ENCODE peak calls at places on chromosomes 2 and 18, in five cellular contexts. H is psoas muscle, M is WTC11, P is fibroblast of lung, Y is dorsolateral prefrontal cortex. U is an unnamed sample.

GRCh38 chr2:58140508-58141072 is 94.0 kb downstream of the VRK2 start:
- DNase-seq in H (no peak), Y (no peak), P (peak), M (no peak), U (no peak)

GRCh38 chr18:13019301-13019700 is 28.1 kb downstream of the CEP192 start:
- DNase-seq in Y (no peak), H (no peak), P (no peak), M (no peak), U (no peak)

GRCh38 chr2:120322329-120322728 is 23.6 kb upstream of the INHBB start:
- DNase-seq in Y (no peak), P (no peak), M (no peak), H (no peak), U (no peak)

GRCh38 chr2:38806407-38807071 is 28.5 kb downstream of the GEMIN6 start:
- DNase-seq in P (no peak), Y (no peak), M (no peak), H (no peak), U (no peak)

GRCh38 chr2:191325651-191326365 is 80.6 kb downstream of the MYO1B start:
- DNase-seq in H (no peak), M (no peak), Y (no peak), P (no peak), U (no peak)

GRCh38 chr2:54871457-54872103 is 148.1 kb downstream of the EML6 start:
- DNase-seq in M (no peak), P (peak), H (no peak), Y (no peak), U (no peak)

GRCh38 chr18:70195014-70195614 is 10.4 kb downstream of the RTTN start:
- DNase-seq in P (no peak), M (no peak), H (no peak), Y (no peak), U (no peak)

GRCh38 chr2:64448069-64448468 is 5.9 kb upstream of the LGALSL start:
- DNase-seq in H (no peak), M (no peak), P (no peak), Y (no peak), U (no peak)

GRCh38 chr2:71747573-71747972 is 294.2 kb downstream of the DYSF start:
- DNase-seq in M (no peak), Y (no peak), H (no peak), P (no peak), U (no peak)

GRCh38 chr2:140157816-140158215 is 1377.6 kb upstream of the NXPH2 start:
- DNase-seq in H (no peak), M (no peak), P (no peak), Y (no peak), U (no peak)

GRCh38 chr2:19865151-19865550 is 36.6 kb downstream of the TTC32 start:
- DNase-seq in H (no peak), Y (no peak), P (no peak), M (no peak), U (no peak)

GRCh38 chr2:75518638-75519465 is 41.9 kb downstream of the EVA1A start:
- DNase-seq in Y (no peak), M (no peak), P (no peak), H (no peak), U (no peak)

GRCh38 chr18:6561029-6561861 is 146.5 kb upstream of the L3MBTL4 start:
- DNase-seq in P (peak), M (no peak), H (peak), Y (no peak), U (no peak)

GRCh38 chr2:11746807-11747459 is 501 bp downstream of the LPIN1 start:
- DNase-seq in Y (no peak), H (no peak), M (peak), P (peak), U (no peak)

GRCh38 chr2:136308621-136309020 is 190.7 kb upstream of the CXCR4 start:
- DNase-seq in M (no peak), H (no peak), Y (no peak), P (no peak), U (no peak)

GRCh38 chr2:172084734-172085459 is 410 bp upstream of the DLX1 start:
- DNase-seq in H (peak), M (peak), Y (peak), P (peak), U (no peak)

GRCh38 chr18:54880706-54881105 is 52.4 kb downstream of the RAB27B start:
- DNase-seq in P (peak), Y (no peak), M (no peak), H (no peak), U (no peak)

GRCh38 chr2:3545788-3546478 is 12.2 kb downstream of the RNASEH1 start:
- DNase-seq in Y (no peak), H (no peak), M (no peak), P (peak), U (no peak)

GRCh38 chr2:43623052-43623451 is 14.0 kb upstream of the PLEKHH2 start:
- DNase-seq in P (peak), H (no peak), Y (no peak), M (no peak), U (no peak)

GRCh38 chr2:72078773-72079172 is 68.9 kb downstream of the CYP26B1 start:
- DNase-seq in P (no peak), M (no peak), Y (no peak), H (no peak), U (no peak)

GRCh38 chr18:57447154-57447621 is 12.0 kb downstream of the ONECUT2 start:
- DNase-seq in P (peak), Y (no peak), H (no peak), M (peak), U (peak)

GRCh38 chr2:218256612-218257350 is 4.0 kb upstream of the GPBAR1 start:
- DNase-seq in H (no peak), P (no peak), Y (no peak), M (no peak), U (no peak)

GRCh38 chr2:48114256-48114655 is 208.0 kb upstream of the FBXO11 start:
- DNase-seq in M (no peak), P (peak), Y (no peak), H (no peak), U (no peak)

GRCh38 chr2:15982285-15982967 is 42.1 kb downstream of the MYCN start:
- DNase-seq in H (no peak), M (no peak), P (no peak), Y (no peak), U (no peak)

GRCh38 chr2:204977914-204978313 is 432.6 kb downstream of the PARD3B start:
- DNase-seq in M (peak), Y (no peak), P (no peak), H (no peak), U (no peak)

GRCh38 chr2:42421601-42422252 is 60.7 kb upstream of the COX7A2L start:
- DNase-seq in H (no peak), P (peak), M (no peak), Y (no peak), U (no peak)

GRCh38 chr18:21439453-21439852 is 161.1 kb downstream of the ESCO1 start:
- DNase-seq in H (no peak), M (no peak), Y (no peak), P (peak), U (no peak)

GRCh38 chr2:9330639-9331270 is 92.6 kb downstream of the ITGB1BP1 start:
- DNase-seq in H (no peak), P (no peak), Y (no peak), M (no peak), U (no peak)

GRCh38 chr18:10838594-10838993 is 310.8 kb downstream of the PIEZO2 start:
- DNase-seq in Y (no peak), H (no peak), P (peak), M (no peak), U (no peak)

GRCh38 chr2:121098556-121098955 is 186.4 kb downstream of the TFCP2L1 start:
- DNase-seq in M (no peak), Y (no peak), P (no peak), H (no peak), U (no peak)

GRCh38 chr2:176561706-176562105 is 292.5 kb downstream of the MTX2 start:
- DNase-seq in M (no peak), Y (no peak), P (no peak), H (no peak), U (no peak)

GRCh38 chr2:60312618-60313017 is 240.8 kb downstream of the BCL11A start:
- DNase-seq in Y (no peak), M (no peak), P (no peak), H (no peak), U (no peak)

GRCh38 chr2:43154685-43155084 is 71.7 kb downstream of the ZFP36L2 start:
- DNase-seq in Y (no peak), P (no peak), M (no peak), H (no peak), U (no peak)

GRCh38 chr18:31243740-31244512 is 74.0 kb upstream of the DSG1 start:
- DNase-seq in Y (no peak), M (no peak), H (no peak), P (no peak), U (no peak)

GRCh38 chr2:236501026-236501425 is 68.6 kb upstream of the ACKR3 start:
- DNase-seq in H (no peak), M (no peak), P (no peak), Y (no peak), U (no peak)

GRCh38 chr2:70939001-70939846 is 3.5 kb downstream of the ATP6V1B1 start:
- DNase-seq in M (peak), P (no peak), Y (no peak), H (no peak), U (no peak)

GRCh38 chr18:49168970-49169619 is 218.3 kb upstream of the SMAD7 start:
- DNase-seq in H (no peak), M (no peak), P (no peak), Y (no peak), U (no peak)

GRCh38 chr18:79515944-79516351 is 120.2 kb downstream of the NFATC1 start:
- DNase-seq in H (no peak), P (no peak), Y (peak), M (no peak), U (no peak)

GRCh38 chr18:10296491-10296890 is 157.9 kb upstream of the APCDD1 start:
- DNase-seq in H (no peak), M (no peak), Y (no peak), P (no peak), U (no peak)

DNA sequence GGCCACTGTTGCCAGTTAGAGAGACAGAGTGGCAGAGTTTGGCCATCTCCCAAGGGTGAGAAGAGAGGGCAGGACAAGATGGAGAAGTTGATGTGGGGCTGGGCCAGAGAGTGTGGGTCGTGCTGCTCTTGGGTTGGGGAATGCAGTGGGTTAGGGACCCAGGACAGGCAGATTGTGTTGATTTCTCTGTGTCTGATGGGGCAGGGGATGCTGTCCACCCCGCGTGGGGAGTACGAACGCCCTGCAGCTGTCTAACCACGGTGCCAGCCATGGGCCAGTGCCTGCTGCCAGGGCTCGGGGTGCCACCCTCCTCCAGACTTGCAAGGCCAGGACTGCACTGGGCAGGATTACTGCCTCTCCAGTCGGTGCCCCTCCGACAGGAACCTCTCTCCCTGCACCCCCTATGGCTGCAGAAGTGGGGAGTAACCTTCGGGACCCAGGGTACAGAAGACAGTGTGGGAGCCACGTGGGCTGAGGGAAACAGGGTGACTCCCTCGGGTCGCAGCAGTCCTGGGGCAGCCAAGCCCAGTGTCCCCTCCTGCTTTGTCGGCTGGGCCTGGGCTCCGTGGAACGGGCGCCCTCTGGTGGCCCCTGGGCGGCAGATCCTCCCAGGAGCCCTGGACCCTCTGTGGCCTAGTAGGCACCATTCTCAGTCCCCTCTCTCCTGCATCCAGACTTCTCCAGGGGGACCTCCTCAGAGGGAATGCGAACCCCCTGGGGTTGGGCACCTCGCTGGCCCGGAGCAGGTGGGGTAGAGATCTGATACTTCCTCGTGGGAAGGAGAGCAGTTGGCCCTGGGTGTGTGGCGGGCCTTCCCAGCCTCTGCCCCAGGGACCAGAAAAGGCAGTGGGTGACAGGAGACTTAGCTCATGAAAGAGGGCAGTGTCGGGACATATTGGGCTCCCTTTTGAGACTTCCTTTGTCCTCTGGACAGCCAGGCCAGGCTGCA is 2.7 kb downstream of the GPC1 start:
- DNase-seq in P (peak), H (peak), M (peak), Y (peak), U (peak)
- TF ChIP-seq CTCF in P (peak), H (peak), M (peak), Y (peak), U (peak)

GRCh38 chr2:165596788-165597187 is 127.3 kb downstream of the CSRNP3 start:
- DNase-seq in M (no peak), H (no peak), Y (no peak), P (no peak), U (no peak)

GRCh38 chr2:165601866-165602636 is 132.6 kb downstream of the CSRNP3 start:
- DNase-seq in H (no peak), P (peak), Y (no peak), M (no peak), U (no peak)

GRCh38 chr2:165601065-165601830 is 131.8 kb downstream of the CSRNP3 start:
- DNase-seq in P (no peak), Y (no peak), H (no peak), M (no peak), U (no peak)
- TF ChIP-seq CTCF in P (no peak), Y (no peak), H (no peak), M (no peak), U (no peak)

GRCh38 chr2:102478686-102479470 is 5.9 kb downstream of the SLC9A4 start:
- DNase-seq in Y (no peak), H (no peak), M (peak), P (no peak), U (no peak)
- TF ChIP-seq CTCF in Y (no peak), H (no peak), M (no peak), P (no peak), U (no peak)

GRCh38 chr2:73156539-73157124 is 43.9 kb upstream of the RAB11FIP5 start:
- DNase-seq in Y (peak), H (peak), M (peak), P (peak), U (peak)
- TF ChIP-seq CTCF in Y (peak), H (peak), M (peak), P (peak), U (peak)

DNA sequence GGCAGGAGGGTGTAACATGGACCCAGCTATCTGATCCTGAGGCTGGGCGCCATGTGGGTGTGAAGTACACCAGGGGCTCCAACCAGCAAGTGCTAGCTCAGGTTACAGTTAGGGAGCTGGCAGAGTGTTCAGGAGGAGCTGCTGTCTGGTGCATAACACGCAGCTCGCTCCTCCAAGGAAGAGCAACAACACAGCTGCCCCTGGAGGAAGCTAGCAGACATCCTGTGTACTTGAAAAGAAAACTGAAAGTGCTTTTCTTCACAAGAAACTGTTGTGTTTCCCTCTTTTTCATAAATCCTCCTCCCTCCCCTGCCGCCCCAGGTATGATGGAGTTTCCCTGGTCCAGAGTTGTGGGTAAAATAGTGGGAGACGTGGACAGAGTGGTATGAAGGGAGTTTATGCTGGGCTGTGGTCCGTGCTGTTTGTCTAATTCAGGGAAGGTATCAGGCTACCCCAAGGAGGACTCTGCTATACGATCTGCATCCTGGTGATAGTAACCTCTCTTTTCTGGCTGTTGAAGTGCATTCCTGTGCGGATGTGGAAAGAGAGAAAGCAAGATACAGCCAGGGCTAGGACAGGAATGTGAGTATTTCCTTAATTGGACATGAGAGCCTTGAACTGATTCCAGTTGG is 6.1 kb upstream of the LBH start:
- DNase-seq in M (no peak), H (peak), Y (no peak), P (peak), U (no peak)
- TF ChIP-seq CTCF in M (no peak), H (peak), Y (no peak), P (peak), U (no peak)

GRCh38 chr2:168345601-168346000 is 98.2 kb upstream of the STK39 start:
- DNase-seq in M (no peak), Y (no peak), H (no peak), P (no peak), U (no peak)
- TF ChIP-seq CTCF in M (no peak), Y (no peak), H (no peak), P (no peak), U (no peak)

GRCh38 chr2:227813229-227813561 is 447 bp upstream of the CCL20 start:
- DNase-seq in M (no peak), Y (no peak), H (no peak), P (no peak), U (no peak)

GRCh38 chr2:227812001-227812400 is 1.6 kb upstream of the CCL20 start:
- DNase-seq in H (no peak), M (no peak), Y (no peak), P (peak), U (no peak)

GRCh38 chr2:227816507-227817274 is 3.0 kb downstream of the CCL20 start:
- DNase-seq in H (no peak), P (peak), M (no peak), Y (no peak), U (no peak)

GRCh38 chr2:227815066-227815465 is 1.4 kb downstream of the CCL20 start:
- DNase-seq in M (no peak), P (no peak), Y (no peak), H (no peak), U (no peak)

GRCh38 chr2:227813562-227814353 is at the start of gene CCL20:
- DNase-seq in H (no peak), Y (no peak), P (no peak), M (no peak), U (no peak)
- TF ChIP-seq CTCF in H (no peak), Y (no peak), P (no peak), M (no peak), U (no peak)

DNA sequence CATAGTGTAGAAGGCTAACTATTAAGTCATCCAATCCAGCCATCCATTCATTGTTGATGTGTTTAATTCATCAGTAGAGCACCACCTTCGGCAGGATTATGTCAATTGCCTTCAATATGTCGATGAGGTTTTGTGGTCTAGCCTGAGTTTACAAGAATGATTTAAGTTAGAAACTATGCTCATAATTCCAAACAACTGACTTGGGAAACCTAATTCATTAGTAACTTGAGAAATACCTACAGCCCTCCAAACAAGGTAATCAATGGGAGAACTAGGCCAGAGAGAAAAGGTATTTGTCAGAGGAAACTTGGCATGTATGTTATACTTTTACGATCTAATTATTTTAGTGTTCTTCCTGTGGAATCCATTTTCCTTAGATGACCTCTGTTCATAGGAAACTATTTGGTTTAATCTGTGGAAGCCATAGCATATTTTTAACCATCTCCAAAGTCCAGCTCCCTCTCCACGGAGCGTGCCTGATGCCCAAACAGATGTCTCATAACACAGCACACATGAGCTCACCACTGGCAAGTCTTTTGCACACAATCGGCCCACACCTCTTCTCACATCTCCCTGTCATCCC is 148.5 kb downstream of the GFPT1 start:
- DNase-seq in P (peak), Y (no peak), M (no peak), H (no peak), U (no peak)
- TF ChIP-seq CTCF in P (no peak), Y (no peak), M (no peak), H (no peak), U (no peak)

GRCh38 chr2:65458999-65459398 is 26.6 kb upstream of the SPRED2 start:
- DNase-seq in Y (no peak), H (no peak), M (no peak), P (no peak), U (no peak)
- TF ChIP-seq CTCF in Y (no peak), H (no peak), M (no peak), P (no peak), U (no peak)